ENCODE peak calls at places on chromosomes 16 and 17, in five cellular contexts. N is tibial nerve, M is H1, Q is adrenal gland, Y is endothelial cell of umbilical vein. G is an unnamed sample. For H3K4me1 and H3K36me3, the result is how much of the 10 kb centered on the place peaks cover.

GRCh38 chr16:60107467-60107866 is 1373.4 kb upstream of the GOT2 start:
- DNase-seq in N (no peak), Q (no peak), Y (peak), M (no peak), G (no peak)

GRCh38 chr17:42414782-42415409 is 8.2 kb downstream of the CAVIN1 start:
- DNase-seq in Y (peak), N (no peak), Q (no peak), M (no peak), G (peak)

GRCh38 chr17:77750427-77751043 is 208.0 kb upstream of the TNRC6C start:
- DNase-seq in Y (no peak), M (no peak), N (no peak), Q (no peak), G (no peak)

GRCh38 chr16:25143898-25144297 is 32.4 kb downstream of the LCMT1 start:
- DNase-seq in Y (no peak), Q (no peak), M (no peak), N (no peak), G (no peak)

GRCh38 chr17:16013943-16014407 is 14.4 kb downstream of the TTC19 start:
- DNase-seq in M (no peak), Y (peak), N (no peak), Q (no peak), G (no peak)

GRCh38 chr17:49580055-49580721 is 4.5 kb downstream of the NXPH3 start:
- DNase-seq in N (no peak), Q (no peak), M (no peak), Y (no peak), G (no peak)

GRCh38 chr16:19809121-19809635 is 75.5 kb downstream of the GPRC5B start:
- DNase-seq in N (no peak), Y (no peak), Q (no peak), M (no peak), G (peak)

GRCh38 chr16:74275031-74275636 is 21.5 kb upstream of the PSMD7 start:
- DNase-seq in Y (peak), N (no peak), M (no peak), Q (no peak), G (no peak)

GRCh38 chr16:50466170-50466569 is 82.0 kb upstream of the NKD1 start:
- DNase-seq in N (no peak), Q (no peak), M (no peak), Y (no peak), G (no peak)

GRCh38 chr16:3874794-3875692 is 5.5 kb downstream of the CREBBP start:
- DNase-seq in Y (no peak), Q (no peak), N (no peak), M (no peak), G (no peak)

GRCh38 chr17:64171041-64171440 is 41.1 kb upstream of the ERN1 start:
- DNase-seq in N (no peak), Q (no peak), Y (peak), M (no peak), G (no peak)

GRCh38 chr17:7465481-7466275 is 13.8 kb downstream of the ZBTB4 start:
- DNase-seq in Q (no peak), Y (no peak), M (no peak), N (no peak), G (no peak)

GRCh38 chr16:28905229-28905754 is 19.7 kb downstream of the RABEP2 start:
- DNase-seq in N (no peak), M (no peak), Y (no peak), Q (no peak), G (no peak)

GRCh38 chr16:85123891-85124635 is 11.8 kb upstream of the CIBAR2 start:
- DNase-seq in Q (peak), N (no peak), M (peak), Y (peak), G (peak)

GRCh38 chr16:56258508-56259424 is 67.5 kb downstream of the GNAO1 start:
- DNase-seq in Y (no peak), M (no peak), Q (no peak), N (no peak), G (no peak)

GRCh38 chr17:77186141-77186604 is 45.4 kb downstream of the SEC14L1 start:
- DNase-seq in M (no peak), Y (no peak), N (no peak), Q (peak), G (peak)

GRCh38 chr16:3087243-3087791 is 11.8 kb downstream of the ZSCAN10 start:
- DNase-seq in M (no peak), N (no peak), Q (peak), Y (peak), G (no peak)

GRCh38 chr16:87843678-87844373 is 25.5 kb downstream of the SLC7A5 start:
- DNase-seq in Y (no peak), M (no peak), N (no peak), Q (no peak), G (no peak)

GRCh38 chr17:42166196-42166763 is 11.5 kb upstream of the RAB5C start:
- DNase-seq in M (no peak), Y (no peak), N (no peak), Q (no peak), G (no peak)

GRCh38 chr17:76076100-76076764 is 1.7 kb downstream of the GALR2 start:
- DNase-seq in M (no peak), Q (no peak), Y (no peak), N (no peak), G (no peak)

GRCh38 chr17:29723283-29724047 is 100.8 kb upstream of the CORO6 start:
- DNase-seq in Y (no peak), Q (no peak), N (no peak), M (no peak), G (no peak)

GRCh38 chr17:81687770-81688541 is 4.1 kb downstream of the HGS start:
- DNase-seq in Q (no peak), N (no peak), M (no peak), Y (no peak), G (no peak)

GRCh38 chr16:10668322-10669045 is 26.2 kb downstream of the TEKT5 start:
- DNase-seq in Q (peak), Y (peak), N (no peak), M (no peak), G (no peak)

GRCh38 chr17:1177099-1177996 is 2.4 kb downstream of the ABR start:
- DNase-seq in N (no peak), Y (no peak), M (no peak), Q (peak), G (no peak)

GRCh38 chr17:75501378-75502071 is 13.8 kb downstream of the CASKIN2 start:
- DNase-seq in Y (no peak), M (no peak), N (no peak), Q (no peak), G (no peak)

GRCh38 chr16:58491-59439 is 5.1 kb downstream of the SNRNP25 start:
- DNase-seq in Y (no peak), M (no peak), N (no peak), Q (no peak), G (no peak)

GRCh38 chr17:82229686-82230626 is 1.1 kb downstream of the SLC16A3 start:
- DNase-seq in Q (no peak), M (no peak), N (no peak), Y (peak), G (no peak)

GRCh38 chr17:62819511-62820221 is 11.6 kb upstream of the MARCHF10 start:
- DNase-seq in M (no peak), Y (peak), Q (peak), N (peak), G (peak)
- H3K4me1 ChIP-seq in M (under half), Y (under half), Q (under half), N (under half), G (under half)

GRCh38 chr16:58513874-58514273 is 1.4 kb upstream of the SETD6 start:
- DNase-seq in N (no peak), Q (no peak), Y (no peak), M (no peak), G (no peak)

GRCh38 chr16:58515125-58515870 is at the start of gene SETD6:
- DNase-seq in M (peak), Y (peak), Q (peak), N (peak), G (peak)

GRCh38 chr16:58518083-58518979 is 3.0 kb downstream of the SETD6 start:
- DNase-seq in N (no peak), Q (no peak), M (no peak), Y (no peak), G (no peak)

GRCh38 chr16:58516768-58517107 is 1.4 kb downstream of the SETD6 start:
- DNase-seq in M (no peak), N (no peak), Q (no peak), Y (no peak), G (no peak)

DNA sequence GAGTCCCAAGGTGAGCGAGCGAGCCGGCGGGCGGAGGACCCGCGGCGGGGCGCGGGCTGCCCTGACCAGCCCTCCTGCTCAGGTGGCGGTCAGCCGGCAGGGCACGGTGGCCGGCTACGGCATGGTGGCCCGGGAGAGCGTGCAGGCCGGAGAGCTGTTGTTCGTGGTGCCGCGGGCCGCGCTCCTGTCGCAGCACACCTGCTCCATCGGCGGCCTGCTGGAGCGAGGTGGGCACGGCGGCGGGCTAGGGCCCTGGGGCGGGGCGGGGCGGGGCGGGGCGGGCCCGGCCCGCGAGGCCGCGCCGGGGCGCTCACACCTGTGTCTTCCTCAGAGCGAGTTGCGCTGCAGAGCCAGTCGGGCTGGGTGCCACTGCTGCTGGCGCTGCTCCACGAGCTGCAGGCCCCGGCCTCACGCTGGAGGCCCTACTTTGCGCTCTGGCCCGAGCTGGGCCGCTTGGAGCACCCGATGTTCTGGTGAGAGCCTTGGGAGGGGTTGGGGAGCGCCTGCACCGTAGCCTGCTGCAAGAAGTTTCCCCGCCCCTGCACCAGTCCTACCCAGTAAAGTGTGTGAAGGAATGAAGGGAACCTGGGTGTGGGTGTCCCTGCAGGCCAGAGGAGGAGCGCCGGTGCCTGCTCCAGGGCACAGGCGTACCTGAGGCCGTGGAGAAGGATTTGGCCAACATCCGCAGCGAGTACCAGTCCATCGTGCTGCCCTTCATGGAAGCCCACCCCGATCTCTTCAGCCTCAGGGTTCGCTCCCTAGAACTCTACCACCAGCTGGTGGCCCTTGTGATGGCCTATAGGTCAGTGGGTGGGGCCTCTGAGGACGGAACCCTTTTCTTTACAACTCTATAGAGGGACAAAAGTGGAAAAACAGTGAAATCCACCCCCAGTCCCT is 802 bp downstream of the SETD6 start:
- DNase-seq in N (no peak), M (no peak), Y (no peak), Q (peak), G (peak)
- TF ChIP-seq POLR2A in N (no peak), M (peak), Y (no peak), Q (no peak), G (no peak)

GRCh38 chr17:39208893-39209292 is 8.8 kb downstream of the RPL19 start:
- DNase-seq in Q (peak), Y (no peak), M (no peak), N (no peak), G (peak)

GRCh38 chr17:39200957-39201510 is 951 bp downstream of the RPL19 start:
- DNase-seq in Y (no peak), N (no peak), Q (no peak), M (no peak), G (no peak)

GRCh38 chr17:39204245-39204644 is 4.2 kb downstream of the RPL19 start:
- DNase-seq in Q (no peak), N (no peak), M (no peak), Y (no peak), G (no peak)

GRCh38 chr17:39208136-39208535 is 8.1 kb downstream of the RPL19 start:
- DNase-seq in Q (no peak), N (no peak), M (no peak), Y (no peak), G (peak)

GRCh38 chr17:39205112-39205526 is 5.0 kb downstream of the RPL19 start:
- DNase-seq in Q (no peak), M (no peak), Y (no peak), N (no peak), G (no peak)
- H3K36me3 ChIP-seq in Q (under half), M (under half), Y (under half), N (under half), G (under half)

DNA sequence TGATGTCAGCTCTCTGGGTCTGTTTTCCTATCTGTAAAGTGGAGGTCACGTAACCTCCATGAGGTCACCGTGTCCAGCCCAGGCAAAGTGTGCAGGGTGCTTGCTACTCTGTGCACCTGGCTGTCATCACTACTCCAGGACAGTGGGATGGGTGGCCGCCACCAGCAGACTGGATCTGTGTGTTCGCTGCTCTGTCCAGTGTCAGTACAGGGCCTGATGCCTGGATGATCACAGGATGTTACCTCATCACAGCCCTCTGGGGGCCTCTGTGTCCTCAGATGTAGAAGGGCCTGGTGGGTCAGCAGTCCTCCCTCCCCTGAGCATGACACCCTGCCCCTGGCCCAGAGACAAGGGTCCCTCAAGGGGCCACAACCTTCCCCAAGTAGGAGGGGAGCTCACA is 80.0 kb downstream of the KCNJ18 start:
- DNase-seq in M (no peak), Q (no peak), N (no peak), Y (no peak), G (no peak)
- H3K4me1 ChIP-seq in M (under half), Q (under half), N (under half), Y (under half), G (under half)

GRCh38 chr17:44362964-44363612 is 565 bp downstream of the FAM171A2 start:
- DNase-seq in N (no peak), Q (no peak), Y (peak), M (no peak), G (peak)

GRCh38 chr17:44362479-44362963 is 1.1 kb downstream of the FAM171A2 start:
- DNase-seq in N (no peak), M (no peak), Q (no peak), Y (peak), G (no peak)

GRCh38 chr17:44361292-44362055 is 2.2 kb downstream of the FAM171A2 start:
- DNase-seq in Y (no peak), M (no peak), Q (no peak), N (no peak), G (no peak)

GRCh38 chr17:44362056-44362355 is 1.6 kb downstream of the FAM171A2 start:
- DNase-seq in M (no peak), N (no peak), Y (no peak), Q (no peak), G (no peak)

GRCh38 chr17:44363613-44364159 is at the start of gene FAM171A2:
- DNase-seq in Y (peak), N (no peak), Q (peak), M (no peak), G (peak)
- TF ChIP-seq POLR2A in Y (peak), N (no peak), Q (no peak), M (peak), G (peak)

GRCh38 chr17:9144502-9145233 is 123.4 kb downstream of the NTN1 start:
- DNase-seq in Y (no peak), M (no peak), N (no peak), Q (no peak), G (no peak)
- H3K36me3 ChIP-seq in Y (under half), M (under half), N (under half), Q (under half), G (under half)

GRCh38 chr17:20184191-20184590 is 175.0 kb downstream of the SPECC1 start:
- DNase-seq in M (no peak), N (no peak), Y (no peak), Q (no peak), G (no peak)

GRCh38 chr17:20189322-20189721 is 180.2 kb downstream of the SPECC1 start:
- DNase-seq in Y (no peak), M (no peak), Q (peak), N (no peak), G (no peak)

GRCh38 chr17:20187049-20187448 is 177.9 kb downstream of the SPECC1 start:
- DNase-seq in Y (no peak), M (no peak), Q (no peak), N (no peak), G (no peak)

GRCh38 chr17:20189979-20190378 is 180.8 kb downstream of the SPECC1 start:
- DNase-seq in M (no peak), Q (no peak), Y (no peak), N (no peak), G (no peak)

DNA sequence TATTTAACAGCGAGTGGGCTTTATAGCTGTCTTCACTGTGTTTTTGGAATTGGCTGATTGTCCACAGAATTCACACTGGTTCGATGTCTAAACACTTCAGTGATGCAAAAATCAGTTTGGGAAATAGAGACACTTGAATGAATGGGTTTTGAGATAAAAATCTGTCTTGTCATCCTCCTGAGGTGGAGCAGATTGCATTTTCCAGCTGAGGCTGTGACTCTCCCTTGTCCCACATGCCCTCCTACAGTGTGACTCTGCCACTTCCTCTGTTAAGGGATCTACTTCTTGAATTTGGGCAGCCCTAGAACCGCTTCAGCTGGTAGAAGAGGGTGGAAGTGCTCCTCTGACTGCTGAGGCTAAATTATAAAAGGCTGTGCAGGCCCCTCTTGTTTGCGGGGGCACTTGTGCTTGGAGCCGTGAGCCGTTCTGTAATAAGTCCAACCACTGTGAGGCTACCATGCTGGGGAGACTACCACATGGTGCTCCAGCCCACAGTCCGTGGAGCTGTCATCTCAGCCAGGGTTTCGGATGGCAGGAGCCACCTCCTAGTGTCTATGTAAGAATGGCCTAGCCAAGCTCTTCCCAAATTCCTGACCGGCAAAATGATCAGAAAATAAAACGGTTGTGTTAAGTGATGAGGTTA is 175.9 kb downstream of the SPECC1 start:
- DNase-seq in M (no peak), Q (peak), Y (no peak), N (no peak), G (no peak)
- H3K4me1 ChIP-seq in M (under half), Q (under half), Y (under half), N (under half), G (under half)

G was measured in thyroid gland.